ENCODE peak calls at places on chromosome 3, in eight cellular contexts. One of them, this sample, is unnamed.

GRCh38 chr3:42819351-42819965 is 10.2 kb downstream of the ACKR2 start:
- DNase-seq in RCC 7860: no peak
- DNase-seq in NCI-H748 treated with DMSO at 0.1 percent for 48 hours: peak
- DNase-seq in OCI-LY7: no peak
- DNase-seq in GM03348: no peak
- DNase-seq in amygdala: no peak
- DNase-seq in EL: no peak
- DNase-seq in activated naive CD8-positive, alpha-beta T cell treated with anti-CD3 and anti-CD28 coated beads for 36 hours: no peak
- DNase-seq in this sample: peak

GRCh38 chr3:71168961-71169411 is 414.5 kb downstream of the FOXP1 start:
- DNase-seq in RCC 7860: no peak
- DNase-seq in NCI-H748 treated with DMSO at 0.1 percent for 48 hours: peak
- DNase-seq in OCI-LY7: no peak
- DNase-seq in GM03348: no peak
- DNase-seq in amygdala: no peak
- DNase-seq in EL: no peak
- DNase-seq in activated naive CD8-positive, alpha-beta T cell treated with anti-CD3 and anti-CD28 coated beads for 36 hours: no peak
- DNase-seq in this sample: no peak

GRCh38 chr3:97927699-97928098 is 44.5 kb downstream of the RIOX2 start:
- DNase-seq in RCC 7860: no peak
- DNase-seq in NCI-H748 treated with DMSO at 0.1 percent for 48 hours: no peak
- DNase-seq in OCI-LY7: no peak
- DNase-seq in GM03348: no peak
- DNase-seq in amygdala: no peak
- DNase-seq in EL: peak
- DNase-seq in activated naive CD8-positive, alpha-beta T cell treated with anti-CD3 and anti-CD28 coated beads for 36 hours: no peak
- DNase-seq in this sample: peak

GRCh38 chr3:52892625-52893311 is 4.6 kb downstream of the STIMATE start:
- DNase-seq in RCC 7860: no peak
- DNase-seq in NCI-H748 treated with DMSO at 0.1 percent for 48 hours: no peak
- DNase-seq in OCI-LY7: no peak
- DNase-seq in GM03348: peak
- DNase-seq in amygdala: no peak
- DNase-seq in EL: peak
- DNase-seq in activated naive CD8-positive, alpha-beta T cell treated with anti-CD3 and anti-CD28 coated beads for 36 hours: no peak
- DNase-seq in this sample: no peak

GRCh38 chr3:82999777-83000176 is 1238.3 kb upstream of the GBE1 start:
- DNase-seq in RCC 7860: no peak
- DNase-seq in NCI-H748 treated with DMSO at 0.1 percent for 48 hours: no peak
- DNase-seq in OCI-LY7: no peak
- DNase-seq in GM03348: no peak
- DNase-seq in amygdala: no peak
- DNase-seq in EL: no peak
- DNase-seq in activated naive CD8-positive, alpha-beta T cell treated with anti-CD3 and anti-CD28 coated beads for 36 hours: no peak
- DNase-seq in this sample: no peak

GRCh38 chr3:116247510-116248077 is 197.7 kb downstream of the LSAMP start:
- DNase-seq in RCC 7860: no peak
- DNase-seq in NCI-H748 treated with DMSO at 0.1 percent for 48 hours: no peak
- DNase-seq in OCI-LY7: no peak
- DNase-seq in GM03348: no peak
- DNase-seq in amygdala: no peak
- DNase-seq in EL: no peak
- DNase-seq in activated naive CD8-positive, alpha-beta T cell treated with anti-CD3 and anti-CD28 coated beads for 36 hours: no peak
- DNase-seq in this sample: no peak

GRCh38 chr3:10008588-10009344 is 17.5 kb upstream of the FANCD2 start:
- DNase-seq in RCC 7860: no peak
- DNase-seq in NCI-H748 treated with DMSO at 0.1 percent for 48 hours: peak
- DNase-seq in OCI-LY7: peak
- DNase-seq in GM03348: peak
- DNase-seq in amygdala: peak
- DNase-seq in EL: peak
- DNase-seq in activated naive CD8-positive, alpha-beta T cell treated with anti-CD3 and anti-CD28 coated beads for 36 hours: peak
- DNase-seq in this sample: peak

GRCh38 chr3:175526609-175527280 is 667.6 kb downstream of the NAALADL2 start:
- DNase-seq in RCC 7860: no peak
- DNase-seq in NCI-H748 treated with DMSO at 0.1 percent for 48 hours: no peak
- DNase-seq in OCI-LY7: no peak
- DNase-seq in GM03348: peak
- DNase-seq in amygdala: no peak
- DNase-seq in EL: peak
- DNase-seq in activated naive CD8-positive, alpha-beta T cell treated with anti-CD3 and anti-CD28 coated beads for 36 hours: no peak
- DNase-seq in this sample: peak

GRCh38 chr3:126259411-126260391 is 79.3 kb upstream of the ALDH1L1 start:
- DNase-seq in RCC 7860: no peak
- DNase-seq in NCI-H748 treated with DMSO at 0.1 percent for 48 hours: no peak
- DNase-seq in OCI-LY7: peak
- DNase-seq in GM03348: peak
- DNase-seq in amygdala: peak
- DNase-seq in EL: peak
- DNase-seq in activated naive CD8-positive, alpha-beta T cell treated with anti-CD3 and anti-CD28 coated beads for 36 hours: peak
- DNase-seq in this sample: peak

GRCh38 chr3:98726084-98726483 is 37.1 kb upstream of the ST3GAL6 start:
- DNase-seq in RCC 7860: no peak
- DNase-seq in NCI-H748 treated with DMSO at 0.1 percent for 48 hours: no peak
- DNase-seq in OCI-LY7: no peak
- DNase-seq in GM03348: peak
- DNase-seq in amygdala: no peak
- DNase-seq in EL: peak
- DNase-seq in activated naive CD8-positive, alpha-beta T cell treated with anti-CD3 and anti-CD28 coated beads for 36 hours: no peak
- DNase-seq in this sample: peak

GRCh38 chr3:38565339-38566214 is 69.4 kb downstream of the EXOG start:
- DNase-seq in RCC 7860: no peak
- DNase-seq in NCI-H748 treated with DMSO at 0.1 percent for 48 hours: no peak
- DNase-seq in OCI-LY7: no peak
- DNase-seq in GM03348: no peak
- DNase-seq in amygdala: no peak
- DNase-seq in EL: no peak
- DNase-seq in activated naive CD8-positive, alpha-beta T cell treated with anti-CD3 and anti-CD28 coated beads for 36 hours: no peak
- DNase-seq in this sample: no peak

GRCh38 chr3:107520535-107520934 is 2.2 kb upstream of the BBX start:
- DNase-seq in RCC 7860: no peak
- DNase-seq in NCI-H748 treated with DMSO at 0.1 percent for 48 hours: no peak
- DNase-seq in OCI-LY7: no peak
- DNase-seq in GM03348: no peak
- DNase-seq in amygdala: no peak
- DNase-seq in EL: no peak
- DNase-seq in activated naive CD8-positive, alpha-beta T cell treated with anti-CD3 and anti-CD28 coated beads for 36 hours: no peak
- DNase-seq in this sample: no peak

GRCh38 chr3:102906837-102907236 is 472.0 kb downstream of the ZPLD1 start:
- DNase-seq in RCC 7860: no peak
- DNase-seq in NCI-H748 treated with DMSO at 0.1 percent for 48 hours: no peak
- DNase-seq in OCI-LY7: no peak
- DNase-seq in GM03348: no peak
- DNase-seq in amygdala: no peak
- DNase-seq in EL: no peak
- DNase-seq in activated naive CD8-positive, alpha-beta T cell treated with anti-CD3 and anti-CD28 coated beads for 36 hours: no peak
- DNase-seq in this sample: peak

GRCh38 chr3:16723994-16724393 is 118.8 kb upstream of the DAZL start:
- DNase-seq in RCC 7860: peak
- DNase-seq in NCI-H748 treated with DMSO at 0.1 percent for 48 hours: no peak
- DNase-seq in OCI-LY7: peak
- DNase-seq in GM03348: no peak
- DNase-seq in amygdala: no peak
- DNase-seq in EL: no peak
- DNase-seq in activated naive CD8-positive, alpha-beta T cell treated with anti-CD3 and anti-CD28 coated beads for 36 hours: no peak
- DNase-seq in this sample: peak

GRCh38 chr3:4322635-4323034 is 19.5 kb downstream of the SETMAR start:
- DNase-seq in RCC 7860: no peak
- DNase-seq in NCI-H748 treated with DMSO at 0.1 percent for 48 hours: no peak
- DNase-seq in OCI-LY7: no peak
- DNase-seq in GM03348: peak
- DNase-seq in amygdala: no peak
- DNase-seq in EL: peak
- DNase-seq in activated naive CD8-positive, alpha-beta T cell treated with anti-CD3 and anti-CD28 coated beads for 36 hours: no peak
- DNase-seq in this sample: peak

GRCh38 chr3:195696632-195697278 is 24.0 kb upstream of the MUC20 start:
- DNase-seq in RCC 7860: no peak
- DNase-seq in NCI-H748 treated with DMSO at 0.1 percent for 48 hours: no peak
- DNase-seq in OCI-LY7: no peak
- DNase-seq in GM03348: no peak
- DNase-seq in amygdala: no peak
- DNase-seq in EL: peak
- DNase-seq in activated naive CD8-positive, alpha-beta T cell treated with anti-CD3 and anti-CD28 coated beads for 36 hours: no peak
- DNase-seq in this sample: no peak

GRCh38 chr3:172103724-172104123 is 64.3 kb downstream of the FNDC3B start:
- DNase-seq in RCC 7860: peak
- DNase-seq in NCI-H748 treated with DMSO at 0.1 percent for 48 hours: no peak
- DNase-seq in OCI-LY7: peak
- DNase-seq in GM03348: peak
- DNase-seq in amygdala: no peak
- DNase-seq in EL: peak
- DNase-seq in activated naive CD8-positive, alpha-beta T cell treated with anti-CD3 and anti-CD28 coated beads for 36 hours: no peak
- DNase-seq in this sample: peak

GRCh38 chr3:17945799-17946381 is 203.5 kb upstream of the TBC1D5 start:
- DNase-seq in RCC 7860: no peak
- DNase-seq in NCI-H748 treated with DMSO at 0.1 percent for 48 hours: no peak
- DNase-seq in OCI-LY7: no peak
- DNase-seq in GM03348: no peak
- DNase-seq in amygdala: no peak
- DNase-seq in EL: no peak
- DNase-seq in activated naive CD8-positive, alpha-beta T cell treated with anti-CD3 and anti-CD28 coated beads for 36 hours: no peak
- DNase-seq in this sample: no peak

GRCh38 chr3:30004481-30004880 is 601.9 kb upstream of the TGFBR2 start:
- DNase-seq in RCC 7860: no peak
- DNase-seq in NCI-H748 treated with DMSO at 0.1 percent for 48 hours: no peak
- DNase-seq in OCI-LY7: no peak
- DNase-seq in GM03348: no peak
- DNase-seq in amygdala: no peak
- DNase-seq in EL: no peak
- DNase-seq in activated naive CD8-positive, alpha-beta T cell treated with anti-CD3 and anti-CD28 coated beads for 36 hours: no peak
- DNase-seq in this sample: no peak

GRCh38 chr3:135141092-135141491 is 346.0 kb downstream of the EPHB1 start:
- DNase-seq in RCC 7860: no peak
- DNase-seq in NCI-H748 treated with DMSO at 0.1 percent for 48 hours: no peak
- DNase-seq in OCI-LY7: no peak
- DNase-seq in GM03348: no peak
- DNase-seq in amygdala: no peak
- DNase-seq in EL: no peak
- DNase-seq in activated naive CD8-positive, alpha-beta T cell treated with anti-CD3 and anti-CD28 coated beads for 36 hours: no peak
- DNase-seq in this sample: no peak

GRCh38 chr3:64489361-64490044 is 198.3 kb downstream of the ADAMTS9 start:
- DNase-seq in RCC 7860: peak
- DNase-seq in NCI-H748 treated with DMSO at 0.1 percent for 48 hours: peak
- DNase-seq in OCI-LY7: no peak
- DNase-seq in GM03348: peak
- DNase-seq in amygdala: no peak
- DNase-seq in EL: no peak
- DNase-seq in activated naive CD8-positive, alpha-beta T cell treated with anti-CD3 and anti-CD28 coated beads for 36 hours: no peak
- DNase-seq in this sample: peak

GRCh38 chr3:106261915-106262683 is 393.3 kb upstream of the CBLB start:
- DNase-seq in RCC 7860: no peak
- DNase-seq in NCI-H748 treated with DMSO at 0.1 percent for 48 hours: no peak
- DNase-seq in OCI-LY7: no peak
- DNase-seq in GM03348: peak
- DNase-seq in amygdala: no peak
- DNase-seq in EL: peak
- DNase-seq in activated naive CD8-positive, alpha-beta T cell treated with anti-CD3 and anti-CD28 coated beads for 36 hours: no peak
- DNase-seq in this sample: peak

GRCh38 chr3:125062904-125063618 is 7.3 kb upstream of the HEG1 start:
- DNase-seq in RCC 7860: peak
- DNase-seq in NCI-H748 treated with DMSO at 0.1 percent for 48 hours: no peak
- DNase-seq in OCI-LY7: no peak
- DNase-seq in GM03348: peak
- DNase-seq in amygdala: no peak
- DNase-seq in EL: peak
- DNase-seq in activated naive CD8-positive, alpha-beta T cell treated with anti-CD3 and anti-CD28 coated beads for 36 hours: no peak
- DNase-seq in this sample: peak

GRCh38 chr3:111712294-111713180 is 117.4 kb upstream of the ZBED2 start:
- DNase-seq in RCC 7860: peak
- DNase-seq in NCI-H748 treated with DMSO at 0.1 percent for 48 hours: no peak
- DNase-seq in OCI-LY7: peak
- DNase-seq in GM03348: peak
- DNase-seq in amygdala: no peak
- DNase-seq in EL: no peak
- DNase-seq in activated naive CD8-positive, alpha-beta T cell treated with anti-CD3 and anti-CD28 coated beads for 36 hours: no peak
- DNase-seq in this sample: peak

GRCh38 chr3:142886938-142887337 is 1.9 kb downstream of the PCOLCE2 start:
- DNase-seq in RCC 7860: peak
- DNase-seq in NCI-H748 treated with DMSO at 0.1 percent for 48 hours: no peak
- DNase-seq in OCI-LY7: no peak
- DNase-seq in GM03348: peak
- DNase-seq in amygdala: no peak
- DNase-seq in EL: peak
- DNase-seq in activated naive CD8-positive, alpha-beta T cell treated with anti-CD3 and anti-CD28 coated beads for 36 hours: no peak
- DNase-seq in this sample: peak

GRCh38 chr3:13484861-13485590 is 4.9 kb downstream of the HDAC11 start:
- DNase-seq in RCC 7860: peak
- DNase-seq in NCI-H748 treated with DMSO at 0.1 percent for 48 hours: no peak
- DNase-seq in OCI-LY7: no peak
- DNase-seq in GM03348: peak
- DNase-seq in amygdala: peak
- DNase-seq in EL: peak
- DNase-seq in activated naive CD8-positive, alpha-beta T cell treated with anti-CD3 and anti-CD28 coated beads for 36 hours: no peak
- DNase-seq in this sample: peak

GRCh38 chr3:123719785-123720531 is 135.1 kb upstream of the HACD2 start:
- DNase-seq in RCC 7860: no peak
- DNase-seq in NCI-H748 treated with DMSO at 0.1 percent for 48 hours: no peak
- DNase-seq in OCI-LY7: no peak
- DNase-seq in GM03348: no peak
- DNase-seq in amygdala: no peak
- DNase-seq in EL: no peak
- DNase-seq in activated naive CD8-positive, alpha-beta T cell treated with anti-CD3 and anti-CD28 coated beads for 36 hours: no peak
- DNase-seq in this sample: peak

GRCh38 chr3:106824856-106825255 is 552.4 kb upstream of the CCDC54 start:
- DNase-seq in RCC 7860: peak
- DNase-seq in NCI-H748 treated with DMSO at 0.1 percent for 48 hours: no peak
- DNase-seq in OCI-LY7: peak
- DNase-seq in GM03348: no peak
- DNase-seq in amygdala: no peak
- DNase-seq in EL: peak
- DNase-seq in activated naive CD8-positive, alpha-beta T cell treated with anti-CD3 and anti-CD28 coated beads for 36 hours: no peak
- DNase-seq in this sample: peak

GRCh38 chr3:11764931-11765363 is 81.7 kb downstream of the TAMM41 start:
- DNase-seq in RCC 7860: peak
- DNase-seq in NCI-H748 treated with DMSO at 0.1 percent for 48 hours: no peak
- DNase-seq in OCI-LY7: no peak
- DNase-seq in GM03348: peak
- DNase-seq in amygdala: no peak
- DNase-seq in EL: peak
- DNase-seq in activated naive CD8-positive, alpha-beta T cell treated with anti-CD3 and anti-CD28 coated beads for 36 hours: peak
- DNase-seq in this sample: peak

GRCh38 chr3:41026394-41027177 is 172.7 kb upstream of the CTNNB1 start:
- DNase-seq in RCC 7860: peak
- DNase-seq in NCI-H748 treated with DMSO at 0.1 percent for 48 hours: no peak
- DNase-seq in OCI-LY7: no peak
- DNase-seq in GM03348: no peak
- DNase-seq in amygdala: peak
- DNase-seq in EL: peak
- DNase-seq in activated naive CD8-positive, alpha-beta T cell treated with anti-CD3 and anti-CD28 coated beads for 36 hours: no peak
- DNase-seq in this sample: peak

GRCh38 chr3:299590-300301 is 103.2 kb downstream of the CHL1 start:
- DNase-seq in RCC 7860: no peak
- DNase-seq in NCI-H748 treated with DMSO at 0.1 percent for 48 hours: no peak
- DNase-seq in OCI-LY7: no peak
- DNase-seq in GM03348: no peak
- DNase-seq in amygdala: no peak
- DNase-seq in EL: no peak
- DNase-seq in activated naive CD8-positive, alpha-beta T cell treated with anti-CD3 and anti-CD28 coated beads for 36 hours: no peak
- DNase-seq in this sample: no peak

GRCh38 chr3:170470063-170471006 is 51.7 kb downstream of the CLDN11 start:
- DNase-seq in RCC 7860: no peak
- DNase-seq in NCI-H748 treated with DMSO at 0.1 percent for 48 hours: peak
- DNase-seq in OCI-LY7: no peak
- DNase-seq in GM03348: peak
- DNase-seq in amygdala: peak
- DNase-seq in EL: no peak
- DNase-seq in activated naive CD8-positive, alpha-beta T cell treated with anti-CD3 and anti-CD28 coated beads for 36 hours: no peak
- DNase-seq in this sample: peak

GRCh38 chr3:133568294-133569014 is 5.0 kb upstream of the CDV3 start:
- DNase-seq in RCC 7860: peak
- DNase-seq in NCI-H748 treated with DMSO at 0.1 percent for 48 hours: no peak
- DNase-seq in OCI-LY7: no peak
- DNase-seq in GM03348: peak
- DNase-seq in amygdala: no peak
- DNase-seq in EL: peak
- DNase-seq in activated naive CD8-positive, alpha-beta T cell treated with anti-CD3 and anti-CD28 coated beads for 36 hours: no peak
- DNase-seq in this sample: peak

GRCh38 chr3:196127308-196128040 is 45.6 kb upstream of the TFRC start:
- DNase-seq in RCC 7860: no peak
- DNase-seq in NCI-H748 treated with DMSO at 0.1 percent for 48 hours: no peak
- DNase-seq in OCI-LY7: no peak
- DNase-seq in GM03348: no peak
- DNase-seq in amygdala: no peak
- DNase-seq in EL: no peak
- DNase-seq in activated naive CD8-positive, alpha-beta T cell treated with anti-CD3 and anti-CD28 coated beads for 36 hours: peak
- DNase-seq in this sample: no peak